ENCODE peak calls at places on chromosome 5, in eight cellular contexts. D is neural crest cell; V is stimulated activated CD8-positive, alpha-beta memory T cell treated with anti-CD3 and anti-CD28 coated beads, Interleukin-15, amount 100 ng/mL, for 24 hours; N is AG08395; R is iris pigment epithelial cell; H is myocyte; I is NB4; F is HFFc6. S is an unnamed sample.

GRCh38 chr5:2307631-2308030 is 424.9 kb upstream of the IRX4 start:
- DNase-seq in N (no peak), R (no peak), I (no peak), F (no peak), H (no peak), D (no peak), V (no peak), S (no peak)

GRCh38 chr5:76264681-76265080 is 138.4 kb upstream of the IQGAP2 start:
- DNase-seq in V (no peak), I (no peak), D (no peak), R (no peak), N (no peak), H (no peak), F (no peak), S (no peak)

GRCh38 chr5:143594913-143595818 is 191.7 kb upstream of the NR3C1 start:
- DNase-seq in R (peak), I (no peak), F (peak), D (no peak), N (peak), H (no peak), V (no peak), S (no peak)

GRCh38 chr5:101942321-101942882 is 353.7 kb downstream of the SLCO4C1 start:
- DNase-seq in H (no peak), N (no peak), F (no peak), I (peak), D (peak), V (no peak), R (peak), S (peak)

GRCh38 chr5:116313366-116313765 is 228.5 kb downstream of the COMMD10 start:
- DNase-seq in H (no peak), I (no peak), R (no peak), N (no peak), F (no peak), D (no peak), V (no peak), S (no peak)

GRCh38 chr5:37940931-37941623 is 101.2 kb upstream of the GDNF start:
- DNase-seq in D (no peak), V (no peak), F (no peak), H (no peak), I (no peak), R (no peak), N (no peak), S (no peak)

GRCh38 chr5:143887302-143887638 is 75.3 kb downstream of the HMHB1 start:
- DNase-seq in V (no peak), D (no peak), R (peak), H (peak), N (peak), I (no peak), F (peak), S (no peak)

GRCh38 chr5:44294492-44294891 is 94.7 kb downstream of the FGF10 start:
- DNase-seq in I (no peak), R (peak), D (no peak), V (no peak), N (peak), H (peak), F (no peak), S (no peak)

GRCh38 chr5:6253281-6253680 is 125.1 kb downstream of the MED10 start:
- DNase-seq in N (no peak), R (no peak), H (no peak), I (no peak), D (no peak), F (no peak), V (no peak), S (no peak)

GRCh38 chr5:117701067-117701466 is 1126.4 kb upstream of the SEMA6A start:
- DNase-seq in H (no peak), N (no peak), F (peak), R (no peak), V (no peak), I (no peak), D (no peak), S (no peak)